ENCODE peak calls at places on chromosomes 3 and 15, in four cellular contexts. Q is MM.1S, C is adrenal gland, I is psoas muscle. V is an unnamed sample. For H3K9me3, the result is how much of the 10 kb centered on the place peaks cover.

GRCh38 chr3:170745211-170745718 is 124.7 kb downstream of the RPL22L1 start:
- DNase-seq in Q (no peak), C (no peak), I (no peak), V (no peak)

GRCh38 chr15:64813075-64813474 is 12.4 kb downstream of the PIF1 start:
- DNase-seq in Q (no peak), C (peak), I (no peak), V (no peak)

GRCh38 chr15:40310001-40310959 is 2.5 kb upstream of the PLCB2 start:
- DNase-seq in Q (peak), C (no peak), I (no peak), V (peak)

GRCh38 chr15:64324513-64324912 is 31.5 kb downstream of the CSNK1G1 start:
- DNase-seq in Q (no peak), C (no peak), I (no peak), V (no peak)

GRCh38 chr3:56291244-56291680 is 177.0 kb downstream of the ERC2 start:
- DNase-seq in Q (peak), C (no peak), I (no peak), V (no peak)

GRCh38 chr15:89192771-89193170 is 28.6 kb downstream of the RLBP1 start:
- DNase-seq in Q (no peak), C (no peak), I (no peak), V (no peak)

GRCh38 chr3:187456268-187456667 is 88.1 kb downstream of the RTP4 start:
- DNase-seq in Q (no peak), C (peak), I (peak), V (peak)

GRCh38 chr15:70046716-70047369 is 50.9 kb downstream of the TLE3 start:
- DNase-seq in Q (no peak), C (no peak), I (no peak), V (no peak)

GRCh38 chr15:33621156-33621555 is 310.4 kb downstream of the RYR3 start:
- DNase-seq in Q (no peak), C (no peak), I (no peak), V (no peak)

GRCh38 chr3:157182879-157183278 is 22.9 kb upstream of the CCNL1 start:
- DNase-seq in Q (no peak), C (no peak), I (no peak), V (no peak)
- H3K9me3 ChIP-seq in Q (under half), C (under half), I (under half), V (under half)

DNA sequence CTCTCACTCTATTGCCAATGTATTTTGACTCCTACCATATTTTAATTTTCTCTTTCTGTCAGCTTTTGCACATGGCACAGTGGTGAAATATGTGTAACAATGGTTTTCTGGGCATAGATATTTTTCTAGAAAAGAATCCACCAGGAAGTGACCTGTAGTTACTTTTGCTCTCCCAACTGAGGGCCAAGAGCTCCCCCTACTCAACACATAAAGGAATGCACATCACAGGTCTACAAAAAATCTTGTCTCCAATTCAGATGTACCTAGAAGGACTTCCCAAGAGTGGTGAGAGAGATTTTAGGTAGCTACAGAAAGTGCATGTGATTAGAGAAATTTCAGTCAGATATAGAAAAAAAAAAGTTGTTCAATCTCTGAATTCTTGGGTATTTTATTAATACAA is 15.6 kb downstream of the CPA3 start:
- DNase-seq in Q (peak), C (no peak), I (no peak), V (no peak)
- TF ChIP-seq CTCF in Q (peak), C (no peak), I (no peak), V (no peak)

GRCh38 chr15:25415217-25415616 is 23.6 kb downstream of the UBE3A start:
- DNase-seq in Q (no peak), C (no peak), I (no peak), V (no peak)
- H3K9me3 ChIP-seq in Q (under half), C (under half), I (under half), V (under half)

GRCh38 chr15:90889313-90889730 is 5.0 kb downstream of the FES start:
- DNase-seq in Q (no peak), C (no peak), I (no peak), V (no peak)
- TF ChIP-seq CTCF in Q (no peak), C (no peak), I (no peak), V (no peak)

GRCh38 chr15:35062164-35063099 is 22.7 kb downstream of the NANOGP8 start:
- DNase-seq in Q (peak), C (no peak), I (no peak), V (no peak)

GRCh38 chr15:35068861-35069260 is 16.2 kb downstream of the NANOGP8 start:
- DNase-seq in Q (no peak), C (no peak), I (no peak), V (no peak)

GRCh38 chr15:35071071-35071470 is 14.0 kb downstream of the NANOGP8 start:
- DNase-seq in Q (no peak), C (no peak), I (no peak), V (no peak)

GRCh38 chr15:35066094-35066493 is 19.0 kb downstream of the NANOGP8 start:
- DNase-seq in Q (no peak), C (no peak), I (no peak), V (no peak)

DNA sequence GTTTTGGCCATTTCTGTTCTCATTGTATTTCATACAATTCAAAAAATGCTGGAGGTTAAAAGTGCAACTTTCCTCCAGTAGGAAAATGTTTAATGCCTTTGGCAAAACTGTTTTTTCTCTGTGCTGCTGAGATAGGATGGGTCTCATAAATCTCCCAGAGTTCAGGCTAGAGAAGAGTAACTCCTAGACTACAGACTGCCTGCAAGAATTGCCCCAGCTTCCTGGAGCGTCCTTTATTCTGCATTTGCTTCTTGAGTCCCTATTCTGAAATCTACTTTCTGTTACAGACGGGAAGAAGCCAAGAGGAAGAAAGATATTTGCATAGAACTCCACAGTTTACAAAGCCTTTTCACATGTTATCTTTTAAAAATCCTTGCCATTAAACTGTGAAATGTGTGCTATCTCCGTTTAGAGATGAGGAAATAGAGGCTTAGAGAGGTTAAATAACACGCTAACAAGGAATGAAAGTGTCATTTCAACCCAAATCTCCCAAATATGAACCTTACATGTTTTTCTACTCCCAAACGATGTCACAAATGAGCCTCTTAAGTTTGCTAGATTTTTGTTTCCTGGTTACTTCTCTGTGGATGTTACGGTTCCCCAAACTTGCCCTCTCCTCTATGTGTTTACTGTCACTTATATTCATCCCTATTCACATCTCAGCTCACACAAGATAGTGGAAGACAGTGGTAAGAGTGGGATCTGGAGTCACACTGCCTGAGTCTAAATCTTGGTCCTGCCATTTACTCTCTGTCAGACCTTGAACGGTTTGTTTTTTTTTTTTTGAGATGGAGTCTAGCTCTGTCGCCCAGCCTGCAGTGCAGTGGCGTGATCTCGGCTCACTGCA is 17.4 kb downstream of the NANOGP8 start:
- DNase-seq in Q (no peak), C (no peak), I (no peak), V (no peak)
- H3K9me3 ChIP-seq in Q (under half), C (under half), I (under half), V (under half)

DNA sequence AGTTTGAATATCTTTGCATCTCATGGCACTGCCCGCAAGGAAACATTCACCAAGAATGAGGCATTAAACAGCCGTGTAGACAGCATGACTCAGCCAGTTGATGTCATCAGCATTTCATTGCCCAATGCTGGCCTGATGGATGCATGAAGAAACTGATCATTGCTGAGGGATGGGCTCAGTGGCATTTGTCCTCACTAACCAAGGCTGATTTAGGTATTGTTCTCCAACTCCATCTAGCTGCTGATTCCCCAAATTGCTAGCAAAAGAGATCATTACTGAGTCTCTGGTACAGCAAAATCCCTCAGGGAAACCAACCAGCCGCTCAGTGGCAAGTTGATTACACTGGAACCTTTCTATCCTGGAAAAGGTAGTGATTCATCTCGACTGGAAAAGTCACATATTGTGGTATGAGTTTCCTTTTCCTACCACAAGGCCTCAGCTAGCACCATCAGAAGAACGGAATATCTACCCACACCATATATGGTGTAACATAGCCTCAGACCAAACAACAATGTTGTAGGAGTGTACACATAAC is 186.5 kb upstream of the GAP43 start:
- DNase-seq in Q (no peak), C (peak), I (no peak), V (no peak)
- TF ChIP-seq CTCF in Q (no peak), C (no peak), I (no peak), V (no peak)